ENCODE peak calls at places on chromosome 7, in nine cellular contexts. One of them, this sample, is unnamed.

GRCh38 chr7:15130666-15131541 is 228.4 kb upstream of the DGKB start:
- DNase-seq in activated CD4-positive, alpha-beta T cell treated with anti-CD3 and anti-CD28 coated beads for 48 hours: no peak
- DNase-seq in Calu3: no peak
- DNase-seq in NCI-H187 treated with DMSO at 0.1 percent for 48 hours: no peak
- DNase-seq in AG10803: peak; percentile 39
- DNase-seq in fibroblast of the conjunctiva: no peak
- DNase-seq in stomach: no peak
- DNase-seq in heart left ventricle: no peak
- DNase-seq in NCI-H345: no peak
- DNase-seq in this sample: peak; percentile 16

GRCh38 chr7:35035511-35035921 is 1.8 kb downstream of the DPY19L1 start:
- DNase-seq in NCI-H187 treated with DMSO at 0.1 percent for 48 hours: no peak
- DNase-seq in activated CD4-positive, alpha-beta T cell treated with anti-CD3 and anti-CD28 coated beads for 48 hours: peak; percentile 36
- DNase-seq in NCI-H345: peak; percentile 82
- DNase-seq in heart left ventricle: no peak
- DNase-seq in AG10803: peak; percentile 32
- DNase-seq in Calu3: peak; percentile 68
- DNase-seq in stomach: no peak
- DNase-seq in fibroblast of the conjunctiva: no peak
- DNase-seq in this sample: no peak

GRCh38 chr7:55190511-55191160 is 171.8 kb downstream of the EGFR start:
- DNase-seq in stomach: no peak
- DNase-seq in NCI-H187 treated with DMSO at 0.1 percent for 48 hours: no peak
- DNase-seq in Calu3: no peak
- DNase-seq in fibroblast of the conjunctiva: no peak
- DNase-seq in AG10803: no peak
- DNase-seq in NCI-H345: no peak
- DNase-seq in activated CD4-positive, alpha-beta T cell treated with anti-CD3 and anti-CD28 coated beads for 48 hours: no peak
- DNase-seq in heart left ventricle: no peak
- DNase-seq in this sample: no peak

GRCh38 chr7:64101943-64102655 is 56.9 kb downstream of the ZNF727 start:
- DNase-seq in heart left ventricle: no peak
- DNase-seq in NCI-H345: no peak
- DNase-seq in NCI-H187 treated with DMSO at 0.1 percent for 48 hours: no peak
- DNase-seq in Calu3: no peak
- DNase-seq in AG10803: no peak
- DNase-seq in stomach: no peak
- DNase-seq in fibroblast of the conjunctiva: no peak
- DNase-seq in activated CD4-positive, alpha-beta T cell treated with anti-CD3 and anti-CD28 coated beads for 48 hours: no peak
- DNase-seq in this sample: no peak

GRCh38 chr7:99102809-99103690 is 40.9 kb downstream of the SMURF1 start:
- DNase-seq in NCI-H345: no peak
- DNase-seq in heart left ventricle: no peak
- DNase-seq in AG10803: peak; percentile 65
- DNase-seq in NCI-H187 treated with DMSO at 0.1 percent for 48 hours: no peak
- DNase-seq in Calu3: no peak
- DNase-seq in stomach: no peak
- DNase-seq in fibroblast of the conjunctiva: peak; percentile 47
- DNase-seq in activated CD4-positive, alpha-beta T cell treated with anti-CD3 and anti-CD28 coated beads for 48 hours: peak; percentile 65
- DNase-seq in this sample: no peak

GRCh38 chr7:64630496-64630895 is 35.4 kb upstream of the ZNF107 start:
- DNase-seq in heart left ventricle: no peak
- DNase-seq in NCI-H345: peak; percentile 30
- DNase-seq in fibroblast of the conjunctiva: no peak
- DNase-seq in NCI-H187 treated with DMSO at 0.1 percent for 48 hours: no peak
- DNase-seq in stomach: no peak
- DNase-seq in Calu3: no peak
- DNase-seq in AG10803: peak; percentile 13
- DNase-seq in activated CD4-positive, alpha-beta T cell treated with anti-CD3 and anti-CD28 coated beads for 48 hours: peak; percentile 8
- DNase-seq in this sample: no peak

GRCh38 chr7:137337902-137338301 is 5.6 kb downstream of the PTN start:
- DNase-seq in NCI-H345: no peak
- DNase-seq in NCI-H187 treated with DMSO at 0.1 percent for 48 hours: no peak
- DNase-seq in Calu3: no peak
- DNase-seq in AG10803: no peak
- DNase-seq in activated CD4-positive, alpha-beta T cell treated with anti-CD3 and anti-CD28 coated beads for 48 hours: no peak
- DNase-seq in heart left ventricle: no peak
- DNase-seq in fibroblast of the conjunctiva: no peak
- DNase-seq in stomach: no peak
- DNase-seq in this sample: no peak

GRCh38 chr7:73718438-73718881 is 1.0 kb downstream of the STX1A start:
- DNase-seq in AG10803: no peak
- DNase-seq in activated CD4-positive, alpha-beta T cell treated with anti-CD3 and anti-CD28 coated beads for 48 hours: peak; percentile 47
- DNase-seq in heart left ventricle: no peak
- DNase-seq in stomach: no peak
- DNase-seq in Calu3: no peak
- DNase-seq in NCI-H187 treated with DMSO at 0.1 percent for 48 hours: no peak
- DNase-seq in fibroblast of the conjunctiva: no peak
- DNase-seq in NCI-H345: no peak
- DNase-seq in this sample: no peak

GRCh38 chr7:15174470-15174869 is 271.9 kb upstream of the DGKB start:
- DNase-seq in NCI-H187 treated with DMSO at 0.1 percent for 48 hours: no peak
- DNase-seq in activated CD4-positive, alpha-beta T cell treated with anti-CD3 and anti-CD28 coated beads for 48 hours: no peak
- DNase-seq in AG10803: no peak
- DNase-seq in heart left ventricle: no peak
- DNase-seq in NCI-H345: no peak
- DNase-seq in fibroblast of the conjunctiva: no peak
- DNase-seq in Calu3: no peak
- DNase-seq in stomach: no peak
- DNase-seq in this sample: no peak

GRCh38 chr7:101625076-101625914 is 3.8 kb downstream of the MYL10 start:
- DNase-seq in NCI-H187 treated with DMSO at 0.1 percent for 48 hours: no peak
- DNase-seq in NCI-H345: no peak
- DNase-seq in stomach: no peak
- DNase-seq in fibroblast of the conjunctiva: no peak
- DNase-seq in heart left ventricle: no peak
- DNase-seq in Calu3: no peak
- DNase-seq in AG10803: no peak
- DNase-seq in activated CD4-positive, alpha-beta T cell treated with anti-CD3 and anti-CD28 coated beads for 48 hours: no peak
- DNase-seq in this sample: no peak

GRCh38 chr7:96233084-96233483 is 88.8 kb downstream of the SLC25A13 start:
- DNase-seq in Calu3: no peak
- DNase-seq in NCI-H187 treated with DMSO at 0.1 percent for 48 hours: no peak
- DNase-seq in stomach: no peak
- DNase-seq in AG10803: no peak
- DNase-seq in activated CD4-positive, alpha-beta T cell treated with anti-CD3 and anti-CD28 coated beads for 48 hours: no peak
- DNase-seq in NCI-H345: no peak
- DNase-seq in heart left ventricle: no peak
- DNase-seq in fibroblast of the conjunctiva: no peak
- DNase-seq in this sample: no peak

GRCh38 chr7:112665709-112666108 is 124.5 kb downstream of the TMEM168 start:
- DNase-seq in NCI-H345: no peak
- DNase-seq in heart left ventricle: no peak
- DNase-seq in activated CD4-positive, alpha-beta T cell treated with anti-CD3 and anti-CD28 coated beads for 48 hours: no peak
- DNase-seq in Calu3: no peak
- DNase-seq in NCI-H187 treated with DMSO at 0.1 percent for 48 hours: no peak
- DNase-seq in stomach: no peak
- DNase-seq in AG10803: peak; percentile 8
- DNase-seq in fibroblast of the conjunctiva: peak; percentile 6
- DNase-seq in this sample: peak; percentile 44

GRCh38 chr7:50952544-50952943 is 169.8 kb upstream of the GRB10 start:
- DNase-seq in AG10803: no peak
- DNase-seq in stomach: no peak
- DNase-seq in heart left ventricle: no peak
- DNase-seq in Calu3: no peak
- DNase-seq in activated CD4-positive, alpha-beta T cell treated with anti-CD3 and anti-CD28 coated beads for 48 hours: no peak
- DNase-seq in NCI-H345: no peak
- DNase-seq in NCI-H187 treated with DMSO at 0.1 percent for 48 hours: no peak
- DNase-seq in fibroblast of the conjunctiva: no peak
- DNase-seq in this sample: no peak

GRCh38 chr7:150385240-150385830 is 6.2 kb downstream of the ZNF775 start:
- DNase-seq in heart left ventricle: no peak
- DNase-seq in activated CD4-positive, alpha-beta T cell treated with anti-CD3 and anti-CD28 coated beads for 48 hours: no peak
- DNase-seq in NCI-H187 treated with DMSO at 0.1 percent for 48 hours: no peak
- DNase-seq in Calu3: no peak
- DNase-seq in NCI-H345: no peak
- DNase-seq in stomach: no peak
- DNase-seq in fibroblast of the conjunctiva: no peak
- DNase-seq in AG10803: no peak
- DNase-seq in this sample: no peak

GRCh38 chr7:4711093-4711492 is 29.0 kb downstream of the FOXK1 start:
- DNase-seq in heart left ventricle: no peak
- DNase-seq in stomach: no peak
- DNase-seq in AG10803: no peak
- DNase-seq in activated CD4-positive, alpha-beta T cell treated with anti-CD3 and anti-CD28 coated beads for 48 hours: no peak
- DNase-seq in NCI-H345: no peak
- DNase-seq in fibroblast of the conjunctiva: no peak
- DNase-seq in NCI-H187 treated with DMSO at 0.1 percent for 48 hours: no peak
- DNase-seq in Calu3: no peak
- DNase-seq in this sample: no peak

GRCh38 chr7:37248396-37248836 is 200.2 kb downstream of the ELMO1 start:
- DNase-seq in NCI-H345: no peak
- DNase-seq in NCI-H187 treated with DMSO at 0.1 percent for 48 hours: peak; percentile 36
- DNase-seq in stomach: no peak
- DNase-seq in activated CD4-positive, alpha-beta T cell treated with anti-CD3 and anti-CD28 coated beads for 48 hours: no peak
- DNase-seq in AG10803: no peak
- DNase-seq in Calu3: no peak
- DNase-seq in fibroblast of the conjunctiva: no peak
- DNase-seq in heart left ventricle: no peak
- DNase-seq in this sample: no peak

GRCh38 chr7:8037151-8037550 is 68.6 kb downstream of the GLCCI1 start:
- DNase-seq in heart left ventricle: no peak
- DNase-seq in activated CD4-positive, alpha-beta T cell treated with anti-CD3 and anti-CD28 coated beads for 48 hours: no peak
- DNase-seq in NCI-H187 treated with DMSO at 0.1 percent for 48 hours: no peak
- DNase-seq in AG10803: no peak
- DNase-seq in NCI-H345: no peak
- DNase-seq in stomach: no peak
- DNase-seq in fibroblast of the conjunctiva: no peak
- DNase-seq in Calu3: no peak
- DNase-seq in this sample: no peak

GRCh38 chr7:136062625-136063336 is 85.6 kb upstream of the MTPN start:
- DNase-seq in AG10803: no peak
- DNase-seq in fibroblast of the conjunctiva: no peak
- DNase-seq in NCI-H345: peak; percentile 35
- DNase-seq in Calu3: no peak
- DNase-seq in heart left ventricle: no peak
- DNase-seq in stomach: no peak
- DNase-seq in activated CD4-positive, alpha-beta T cell treated with anti-CD3 and anti-CD28 coated beads for 48 hours: no peak
- DNase-seq in NCI-H187 treated with DMSO at 0.1 percent for 48 hours: peak; percentile 41
- DNase-seq in this sample: no peak

GRCh38 chr7:134454277-134454676 is 4.6 kb downstream of the AKR1B1 start:
- DNase-seq in NCI-H187 treated with DMSO at 0.1 percent for 48 hours: no peak
- DNase-seq in AG10803: peak; percentile 47
- DNase-seq in heart left ventricle: no peak
- DNase-seq in stomach: no peak
- DNase-seq in activated CD4-positive, alpha-beta T cell treated with anti-CD3 and anti-CD28 coated beads for 48 hours: no peak
- DNase-seq in Calu3: no peak
- DNase-seq in NCI-H345: no peak
- DNase-seq in fibroblast of the conjunctiva: no peak
- DNase-seq in this sample: no peak

This sample was measured in foreskin melanocyte.